ENCODE peak calls at places on chromosome 4, in eight cellular contexts. N, W, F, K, Y, Z, C and A are unnamed samples.

GRCh38 chr4:15145709-15146108 is 143.4 kb downstream of the CPEB2 start:
- DNase-seq in Y (no peak), Z (no peak), C (no peak), N (no peak), K (no peak), F (no peak), W (no peak), A (no peak)

GRCh38 chr4:168695288-168695687 is 198.4 kb downstream of the PALLD start:
- DNase-seq in W (no peak), Y (no peak), Z (no peak), C (no peak), N (no peak), K (no peak), F (no peak), A (no peak)

GRCh38 chr4:120801171-120801758 is 121.3 kb downstream of the PRDM5 start:
- DNase-seq in Y (no peak), Z (no peak), F (no peak), C (peak), K (peak), N (peak), W (no peak), A (no peak)

GRCh38 chr4:46992338-46992737 is 1.0 kb downstream of the GABRA4 start:
- DNase-seq in Z (no peak), C (no peak), K (no peak), F (no peak), W (no peak), N (no peak), Y (no peak), A (no peak)

GRCh38 chr4:103496800-103497199 is 223.0 kb downstream of the TACR3 start:
- DNase-seq in K (no peak), C (no peak), Z (no peak), W (no peak), F (no peak), N (no peak), Y (no peak), A (no peak)

GRCh38 chr4:100870940-100871772 is 353.3 kb upstream of the EMCN start:
- DNase-seq in C (no peak), Y (no peak), F (no peak), N (no peak), K (no peak), W (no peak), Z (no peak), A (no peak)

GRCh38 chr4:15659768-15660394 is 4.7 kb upstream of the FBXL5 start:
- DNase-seq in Y (no peak), W (no peak), F (no peak), C (peak), N (no peak), Z (no peak), K (no peak), A (no peak)

GRCh38 chr4:108115168-108115526 is 53.6 kb downstream of the LEF1 start:
- DNase-seq in F (no peak), C (no peak), Z (no peak), Y (no peak), K (no peak), W (no peak), N (no peak), A (no peak)

GRCh38 chr4:140790765-140791164 is 34.6 kb upstream of the TBC1D9 start:
- DNase-seq in Y (peak), C (peak), N (peak), K (no peak), Z (peak), W (peak), F (no peak), A (no peak)

GRCh38 chr4:541271-541670 is 34.8 kb downstream of the TMEM271 start:
- DNase-seq in N (no peak), W (no peak), Y (no peak), F (no peak), Z (no peak), C (no peak), K (no peak), A (no peak)

GRCh38 chr4:182449186-182449880 is 206.1 kb downstream of the TENM3 start:
- DNase-seq in W (no peak), Z (no peak), Y (peak), C (peak), F (no peak), K (peak), N (no peak), A (no peak)

GRCh38 chr4:82523179-82523578 is 38.6 kb downstream of the TMEM150C start:
- DNase-seq in W (no peak), Y (no peak), K (no peak), N (no peak), C (no peak), Z (no peak), F (no peak), A (no peak)

GRCh38 chr4:61958591-61958990 is 758.5 kb downstream of the ADGRL3 start:
- DNase-seq in N (no peak), C (no peak), K (no peak), F (no peak), Z (no peak), Y (no peak), W (no peak), A (no peak)

GRCh38 chr4:26985836-26986235 is 125.2 kb downstream of the STIM2 start:
- DNase-seq in C (no peak), N (no peak), Y (no peak), K (no peak), Z (no peak), W (no peak), F (no peak), A (no peak)

GRCh38 chr4:166622425-166622977 is 611.8 kb downstream of the SPOCK3 start:
- DNase-seq in K (no peak), Z (no peak), Y (no peak), F (no peak), N (no peak), C (no peak), W (no peak), A (no peak)

GRCh38 chr4:2936773-2937145 is 26.4 kb downstream of the NOP14 start:
- DNase-seq in W (no peak), Z (no peak), K (peak), Y (no peak), N (no peak), C (peak), F (no peak), A (no peak)

GRCh38 chr4:72567821-72568620 is 1.0 kb downstream of the ADAMTS3 start:
- DNase-seq in K (peak), F (peak), Y (peak), N (peak), Z (peak), C (peak), W (peak), A (no peak)

GRCh38 chr4:7105261-7105660 is 37.4 kb upstream of the GRPEL1 start:
- DNase-seq in K (no peak), Z (no peak), F (no peak), W (no peak), Y (no peak), N (no peak), C (peak), A (no peak)

GRCh38 chr4:84985952-84986351 is 19.5 kb upstream of the WDFY3 start:
- DNase-seq in Z (no peak), Y (no peak), N (no peak), F (no peak), K (no peak), W (no peak), C (peak), A (no peak)

GRCh38 chr4:164081801-164082200 is 587.3 kb downstream of the TMA16 start:
- DNase-seq in W (no peak), C (no peak), F (no peak), N (no peak), Z (no peak), Y (no peak), K (no peak), A (no peak)

GRCh38 chr4:100826808-100827548 is 309.2 kb upstream of the EMCN start:
- DNase-seq in F (no peak), Z (no peak), W (no peak), Y (no peak), N (no peak), C (no peak), K (no peak), A (no peak)

GRCh38 chr4:73311428-73311827 is 52.8 kb upstream of the ANKRD17 start:
- DNase-seq in C (peak), N (no peak), W (no peak), F (no peak), K (no peak), Y (no peak), Z (no peak), A (no peak)

GRCh38 chr4:181194096-181194495 is 1049.1 kb upstream of the TENM3 start:
- DNase-seq in C (peak), N (no peak), K (no peak), W (no peak), Y (no peak), Z (no peak), F (no peak), A (no peak)

GRCh38 chr4:6957994-6958393 is 48.4 kb downstream of the TBC1D14 start:
- DNase-seq in Y (peak), Z (no peak), F (no peak), C (no peak), K (no peak), N (no peak), W (no peak), A (no peak)

GRCh38 chr4:54063737-54064316 is 578 bp downstream of the CHIC2 start:
- DNase-seq in Y (peak), W (peak), Z (peak), K (peak), N (no peak), F (peak), C (no peak), A (peak)

GRCh38 chr4:176856421-176856820 is 63.7 kb upstream of the VEGFC start:
- DNase-seq in Y (no peak), C (no peak), N (no peak), W (no peak), F (no peak), K (no peak), Z (no peak), A (no peak)

GRCh38 chr4:182644326-182645050 is 272.7 kb downstream of the DCTD start:
- DNase-seq in W (no peak), Y (no peak), C (peak), K (no peak), N (no peak), Z (no peak), F (no peak), A (no peak)

GRCh38 chr4:88196523-88197185 is 38.2 kb upstream of the ABCG2 start:
- DNase-seq in F (no peak), Z (no peak), N (no peak), C (no peak), Y (no peak), K (no peak), W (no peak), A (no peak)

DNA sequence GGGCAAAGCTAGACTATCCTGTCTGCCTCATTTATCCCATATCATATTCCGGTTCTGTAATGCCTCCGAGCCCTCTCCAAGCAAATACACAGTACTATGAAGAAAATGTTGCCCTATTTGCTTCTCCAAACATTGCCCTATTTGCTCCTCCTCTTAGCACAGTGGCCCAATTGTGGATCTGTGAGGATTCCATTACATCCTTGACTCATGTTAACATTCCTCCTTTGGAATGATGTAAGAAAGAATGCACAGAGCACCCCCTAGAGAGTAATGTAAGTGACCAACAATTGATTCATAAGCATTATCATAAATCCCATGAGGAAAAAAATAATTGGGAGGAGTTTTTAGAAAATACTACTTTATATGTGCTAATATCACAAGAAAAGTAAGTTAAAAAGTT is 11.3 kb upstream of the BTC start:
- DNase-seq in K (no peak), Y (no peak), Z (no peak), W (no peak), C (peak), N (no peak), F (no peak), A (no peak)
- TF ChIP-seq CTCF in K (no peak), Y (no peak), Z (no peak), W (no peak), C (peak), N (no peak), F (no peak), A (no peak)

DNA sequence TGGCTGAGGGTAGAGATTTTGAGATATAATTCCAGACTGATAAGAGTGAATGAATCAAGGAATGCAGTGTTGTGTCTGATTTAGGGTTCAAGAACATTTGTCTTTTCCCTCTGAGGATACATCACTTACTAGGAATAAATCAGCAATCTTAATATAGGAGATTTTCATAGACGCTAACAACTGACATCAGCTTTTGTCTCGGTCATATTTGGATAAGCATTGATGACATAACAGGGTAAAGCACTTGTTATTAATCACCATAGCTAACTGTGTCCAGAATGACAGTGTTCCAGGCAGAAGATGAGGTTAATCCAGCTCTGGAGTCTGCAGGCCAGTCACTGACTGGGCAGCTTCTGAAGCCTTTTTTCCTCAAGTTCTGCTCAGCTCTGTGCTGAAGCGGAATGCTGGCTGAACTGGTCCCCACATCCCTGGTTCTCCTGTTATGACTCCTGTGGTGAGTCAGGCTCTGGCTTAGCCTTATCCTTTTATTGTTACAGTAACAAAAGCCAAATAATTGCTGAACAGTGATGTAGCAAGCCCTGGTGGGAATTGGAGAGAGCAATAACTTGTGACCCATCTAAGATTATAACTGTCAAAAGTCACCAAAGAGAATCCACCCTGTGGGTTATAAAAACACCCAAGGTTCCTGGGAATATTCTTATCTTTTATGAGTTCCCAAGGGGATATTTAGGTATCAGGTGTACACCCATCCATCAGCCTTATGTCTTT is 41.8 kb downstream of the FNIP2 start:
- DNase-seq in F (peak), Y (peak), N (no peak), Z (peak), W (peak), C (peak), K (peak), A (no peak)
- H3K27ac ChIP-seq in F (peak), Y (peak), N (peak), Z (peak), W (peak), C (peak), K (peak), A (no peak)

GRCh38 chr4:94390804-94391410 is 48.3 kb upstream of the HPGDS start:
- DNase-seq in F (no peak), Z (no peak), C (peak), Y (peak), W (peak), K (no peak), N (no peak), A (no peak)
- TF ChIP-seq CTCF in F (peak), Z (peak), C (peak), Y (peak), W (peak), K (no peak), N (no peak), A (peak)

DNA sequence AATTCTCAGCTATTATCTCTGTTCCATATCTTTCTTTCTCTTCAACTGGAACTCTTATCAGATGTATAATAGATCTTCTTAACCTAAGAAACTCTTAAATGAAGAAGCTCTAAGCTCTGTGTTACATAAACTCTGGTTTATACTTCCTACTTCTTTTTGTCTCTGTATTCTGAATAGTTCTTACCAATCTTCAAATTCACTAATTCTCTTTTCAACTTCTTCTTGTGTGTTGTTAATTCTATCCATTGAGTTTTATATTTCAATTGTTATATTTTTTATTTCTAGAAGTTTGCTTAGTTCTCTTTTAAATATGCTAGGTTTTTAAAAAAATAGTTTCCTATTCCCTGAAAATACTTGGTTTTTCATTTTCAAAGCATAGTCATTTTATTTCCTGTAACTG is 13.2 kb upstream of the MMAA start:
- DNase-seq in Z (no peak), W (no peak), K (no peak), N (no peak), C (no peak), Y (no peak), F (no peak), A (no peak)
- H3K27ac ChIP-seq in Z (no peak), W (no peak), K (no peak), N (no peak), C (no peak), Y (no peak), F (no peak), A (no peak)

GRCh38 chr4:74663631-74664030 is 130.7 kb downstream of the BTC start:
- DNase-seq in K (no peak), F (no peak), N (no peak), Y (no peak), Z (no peak), C (no peak), W (no peak), A (no peak)
- TF ChIP-seq CTCF in K (no peak), F (no peak), N (no peak), Y (no peak), Z (no peak), C (no peak), W (no peak), A (no peak)

GRCh38 chr4:5751073-5751917 is 40.3 kb downstream of the EVC start:
- DNase-seq in Y (no peak), W (no peak), C (peak), Z (no peak), N (no peak), K (peak), F (no peak), A (no peak)
- H3K27ac ChIP-seq in Y (no peak), W (no peak), C (peak), Z (no peak), N (no peak), K (no peak), F (no peak), A (no peak)

GRCh38 chr4:110508827-110509446 is 33.0 kb downstream of the ENPEP start:
- DNase-seq in N (no peak), Y (no peak), Z (no peak), C (peak), W (no peak), F (no peak), K (no peak), A (no peak)
- TF ChIP-seq CTCF in N (peak), Y (peak), Z (peak), C (peak), W (no peak), F (peak), K (no peak), A (no peak)

DNA sequence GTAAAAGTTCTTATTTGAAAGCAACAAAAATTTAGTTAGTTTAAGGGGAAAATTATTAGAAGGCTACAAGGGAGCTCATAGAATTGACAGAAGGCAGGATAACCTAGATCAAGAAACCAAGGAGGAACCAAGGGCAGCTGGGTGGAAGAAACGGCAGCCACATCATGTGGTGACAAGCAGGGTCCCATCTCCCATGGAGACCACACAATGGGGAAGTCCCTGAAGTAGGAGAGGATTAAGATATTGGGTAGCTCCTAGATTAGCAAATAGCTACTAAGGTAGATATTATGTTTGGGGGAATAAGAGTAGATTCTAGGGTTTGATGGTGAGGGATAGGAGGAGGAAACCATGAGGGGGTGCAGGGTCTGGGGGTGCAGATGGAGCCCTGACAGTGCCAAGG is 48.0 kb upstream of the TMEM154 start:
- DNase-seq in Y (no peak), W (no peak), Z (no peak), F (no peak), N (no peak), K (no peak), C (no peak), A (no peak)
- H3K27ac ChIP-seq in Y (no peak), W (no peak), Z (no peak), F (no peak), N (no peak), K (no peak), C (no peak), A (no peak)

GRCh38 chr4:165106518-165106917 is 6.1 kb downstream of the TMEM192 start:
- DNase-seq in W (no peak), N (no peak), F (no peak), Z (no peak), K (no peak), Y (no peak), C (no peak), A (no peak)

GRCh38 chr4:165115301-165115700 is 2.6 kb upstream of the TMEM192 start:
- DNase-seq in Y (no peak), W (no peak), Z (no peak), K (no peak), F (no peak), C (no peak), N (no peak), A (no peak)

GRCh38 chr4:165118256-165118909 is 5.7 kb upstream of the TMEM192 start:
- DNase-seq in Z (no peak), K (no peak), W (no peak), F (no peak), N (no peak), Y (no peak), C (no peak), A (no peak)

GRCh38 chr4:165111906-165112257 is 778 bp downstream of the TMEM192 start:
- DNase-seq in Y (no peak), F (no peak), K (no peak), Z (no peak), W (no peak), N (no peak), C (no peak), A (no peak)

GRCh38 chr4:165112258-165113156 is at the start of gene TMEM192:
- DNase-seq in N (peak), C (peak), K (peak), Z (peak), F (peak), Y (peak), W (peak), A (peak)
- TF ChIP-seq CTCF in N (peak), C (peak), K (no peak), Z (peak), F (no peak), Y (no peak), W (peak), A (no peak)

GRCh38 chr4:152114562-152114961 is 353.8 kb upstream of the GATB start:
- DNase-seq in C (no peak), W (no peak), F (no peak), Y (no peak), N (no peak), K (no peak), Z (no peak), A (no peak)
- H3K27ac ChIP-seq in C (no peak), W (no peak), F (no peak), Y (no peak), N (no peak), K (no peak), Z (no peak), A (peak)